ENCODE peak calls at places on chromosomes 2 and 18, in ten cellular contexts. H is tibial artery, R is A549, Z is pancreas, V is lung, P is IMR-90, G is PC-9, N is upper lobe of left lung, W is ascending aorta, I is fibroblast of mammary gland. Q is an unnamed sample.

GRCh38 chr2:30359644-30360167 is 87.3 kb upstream of the LCLAT1 start:
- DNase-seq in G (no peak), V (peak; percentile 41), H (peak; percentile 78), Z (no peak), P (peak; percentile 65), N (peak; percentile 57), R (no peak), W (no peak), I (peak; percentile 49), Q (no peak)

GRCh38 chr18:44735071-44735470 is 54.4 kb downstream of the SETBP1 start:
- DNase-seq in V (no peak), R (no peak), H (no peak), P (no peak), W (no peak), I (no peak), G (no peak), Z (no peak), N (no peak), Q (no peak)

GRCh38 chr2:170716851-170717598 is 1.9 kb downstream of the SP5 start:
- DNase-seq in V (peak; percentile 45), N (peak; percentile 68), P (peak; percentile 5), H (peak; percentile 49), G (no peak), W (no peak), Z (peak; percentile 69), R (peak; percentile 56), I (peak; percentile 36), Q (no peak)

GRCh38 chr2:119283873-119284331 is 60.3 kb downstream of the STEAP3 start:
- DNase-seq in R (no peak), P (peak; percentile 80), N (peak; percentile 87), W (peak; percentile 69), G (peak; percentile 97), Z (no peak), I (peak; percentile 92), H (peak; percentile 74), V (peak; percentile 69), Q (peak; percentile 91)

GRCh38 chr18:44715245-44715644 is 34.6 kb downstream of the SETBP1 start:
- DNase-seq in H (peak; percentile 67), R (no peak), I (peak; percentile 79), V (peak; percentile 24), G (no peak), P (no peak), Z (no peak), W (no peak), N (no peak), Q (no peak)

GRCh38 chr2:100193334-100193733 is 50.9 kb upstream of the AFF3 start:
- DNase-seq in Z (no peak), G (no peak), N (no peak), I (no peak), R (peak; percentile 24), H (no peak), V (no peak), P (no peak), W (no peak), Q (no peak)

GRCh38 chr18:78507217-78507616 is 472.4 kb upstream of the SALL3 start:
- DNase-seq in N (no peak), V (no peak), I (no peak), R (no peak), Z (no peak), G (no peak), W (no peak), H (no peak), P (no peak), Q (no peak)

GRCh38 chr2:197107291-197108269 is 181.1 kb upstream of the PGAP1 start:
- DNase-seq in G (peak; percentile 79), Z (no peak), H (peak; percentile 29), N (no peak), W (no peak), V (no peak), I (peak; percentile 78), R (peak; percentile 53), P (peak; percentile 69), Q (no peak)

GRCh38 chr2:32235315-32235714 is 29.4 kb downstream of the NLRC4 start:
- DNase-seq in I (no peak), V (no peak), G (no peak), R (no peak), N (no peak), Z (no peak), P (peak; percentile 19), W (no peak), H (no peak), Q (no peak)

GRCh38 chr2:200966770-200967169 is 3.3 kb upstream of the ORC2 start:
- DNase-seq in P (peak; percentile 83), H (no peak), W (no peak), R (peak; percentile 35), N (no peak), V (no peak), G (peak; percentile 72), I (peak; percentile 93), Z (no peak), Q (no peak)

GRCh38 chr18:61531182-61531581 is 198.0 kb downstream of the CDH20 start:
- DNase-seq in I (no peak), N (no peak), Z (no peak), H (no peak), R (no peak), W (no peak), P (no peak), G (no peak), V (no peak), Q (no peak)

GRCh38 chr2:53403836-53404413 is 363.7 kb upstream of the CHAC2 start:
- DNase-seq in V (no peak), R (peak; percentile 56), P (peak; percentile 79), N (no peak), W (no peak), H (no peak), I (peak; percentile 79), Z (no peak), G (peak; percentile 83), Q (no peak)

GRCh38 chr2:82526267-82526666 is 1932.8 kb downstream of the SUCLG1 start:
- DNase-seq in R (no peak), N (no peak), V (no peak), G (no peak), P (no peak), H (no peak), Z (no peak), I (no peak), W (no peak), Q (no peak)

GRCh38 chr18:8696749-8697211 is 8.6 kb upstream of the MTCL1 start:
- DNase-seq in Z (peak; percentile 83), I (peak; percentile 58), W (no peak), N (peak; percentile 76), H (peak; percentile 75), V (peak; percentile 78), G (no peak), R (peak; percentile 56), P (peak; percentile 48), Q (no peak)

GRCh38 chr2:63048367-63049171 is 2.1 kb upstream of the OTX1 start:
- DNase-seq in N (no peak), R (no peak), H (no peak), W (no peak), Z (no peak), V (no peak), P (no peak), G (no peak), I (no peak), Q (no peak)

GRCh38 chr18:21257383-21257782 is 15.4 kb downstream of the GREB1L start:
- DNase-seq in V (no peak), R (peak; percentile 1), N (no peak), G (peak; percentile 39), P (peak; percentile 2), W (no peak), Z (no peak), H (no peak), I (no peak), Q (no peak)

GRCh38 chr2:45691152-45691551 is 39.7 kb downstream of the PRKCE start:
- DNase-seq in V (no peak), Z (no peak), I (no peak), G (no peak), N (no peak), H (no peak), W (no peak), R (no peak), P (no peak), Q (no peak)

GRCh38 chr18:46199515-46200147 is 95.4 kb downstream of the HAUS1 start:
- DNase-seq in N (no peak), H (no peak), V (no peak), I (peak; percentile 54), W (no peak), G (peak; percentile 91), R (peak; percentile 79), P (peak; percentile 86), Z (no peak), Q (peak; percentile 91)

GRCh38 chr18:29383311-29384273 is 1206.7 kb upstream of the CDH2 start:
- DNase-seq in N (no peak), V (no peak), I (peak; percentile 37), R (no peak), P (peak; percentile 19), W (no peak), H (no peak), G (no peak), Z (no peak), Q (no peak)

DNA sequence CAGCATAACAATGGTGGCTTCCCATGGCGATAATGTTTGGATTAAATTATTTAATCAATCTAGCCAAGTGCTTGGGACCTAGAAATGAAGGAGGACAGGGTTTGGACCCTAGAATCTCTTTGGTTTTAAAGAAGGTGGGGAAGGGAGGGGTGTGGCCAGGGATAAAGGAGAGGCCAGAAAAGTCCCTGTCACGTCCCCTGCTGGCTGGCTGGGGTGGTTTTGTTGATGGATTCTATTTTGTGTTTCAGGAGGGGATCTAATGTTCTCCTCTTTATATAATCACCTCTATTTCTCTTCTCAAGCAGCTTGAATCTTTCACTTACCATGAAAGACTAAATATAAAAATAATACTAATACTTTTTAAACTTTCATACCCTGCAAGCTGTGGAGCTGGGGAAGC is 52.6 kb upstream of the GALR1 start:
- DNase-seq in H (no peak), G (no peak), I (no peak), N (no peak), W (no peak), V (no peak), Z (no peak), P (no peak), R (no peak), Q (no peak)
- TF ChIP-seq CTCF in H (no peak), G (no peak), I (peak; percentile 12), N (no peak), W (no peak), V (no peak), Z (no peak), P (peak; percentile 9), R (no peak), Q (no peak)

GRCh38 chr18:31232779-31233424 is 70.2 kb upstream of the DSC1 start:
- DNase-seq in W (no peak), Z (no peak), V (no peak), G (no peak), N (no peak), I (no peak), H (no peak), P (no peak), R (no peak), Q (no peak)
- H3K4me3 ChIP-seq in W (no peak overlapping the region), Z (no peak overlapping the region), V (no peak overlapping the region), G (no peak overlapping the region), N (no peak overlapping the region), I (no peak overlapping the region), H (no peak overlapping the region), P (no peak overlapping the region), R (no peak overlapping the region), Q (no peak overlapping the region)

GRCh38 chr2:69767034-69767433 is 25.1 kb downstream of the ANXA4 start:
- DNase-seq in P (peak; percentile 92), I (peak; percentile 91), Z (no peak), W (no peak), G (no peak), R (no peak), V (no peak), N (no peak), H (no peak), Q (no peak)
- TF ChIP-seq CTCF in P (peak; percentile 31), I (peak; percentile 21), Z (no peak), W (no peak), G (no peak), R (no peak), V (no peak), N (no peak), H (peak; percentile 30), Q (no peak)

GRCh38 chr18:75783816-75784215 is 356.3 kb upstream of the SMIM21 start:
- DNase-seq in P (no peak), R (no peak), G (no peak), N (no peak), I (no peak), V (no peak), Z (no peak), W (no peak), H (no peak), Q (no peak)
- H3K4me3 ChIP-seq in P (no peak overlapping the region), R (no peak overlapping the region), G (no peak overlapping the region), N (no peak overlapping the region), I (no peak overlapping the region), V (no peak overlapping the region), Z (no peak overlapping the region), W (no peak overlapping the region), H (peak overlapping the region; percentile 22), Q (no peak overlapping the region)